ENCODE peak calls at places on chromosomes 1 and 21, in nine cellular contexts. One of them, this sample, is unnamed.

GRCh38 chr1:39779821-39780220 is 8.7 kb upstream of the OXCT2 start:
- DNase-seq in esophagus squamous epithelium: no peak
- DNase-seq in cardiac muscle cell: no peak
- DNase-seq in neural progenitor cell: no peak
- DNase-seq in dorsolateral prefrontal cortex: no peak
- DNase-seq in A549: no peak
- DNase-seq in body of pancreas: no peak
- DNase-seq in gastrocnemius medialis: no peak
- DNase-seq in fibroblast of pulmonary artery: no peak
- DNase-seq in this sample: no peak

GRCh38 chr1:185775505-185775904 is 41.3 kb downstream of the HMCN1 start:
- DNase-seq in esophagus squamous epithelium: no peak
- DNase-seq in cardiac muscle cell: peak
- DNase-seq in neural progenitor cell: peak
- DNase-seq in dorsolateral prefrontal cortex: no peak
- DNase-seq in A549: no peak
- DNase-seq in body of pancreas: no peak
- DNase-seq in gastrocnemius medialis: no peak
- DNase-seq in fibroblast of pulmonary artery: no peak
- DNase-seq in this sample: no peak

GRCh38 chr1:234114648-234115307 is 210.3 kb downstream of the SLC35F3 start:
- DNase-seq in esophagus squamous epithelium: no peak
- DNase-seq in cardiac muscle cell: peak
- DNase-seq in neural progenitor cell: peak
- DNase-seq in dorsolateral prefrontal cortex: no peak
- DNase-seq in A549: peak
- DNase-seq in body of pancreas: peak
- DNase-seq in gastrocnemius medialis: no peak
- DNase-seq in fibroblast of pulmonary artery: peak
- DNase-seq in this sample: peak

GRCh38 chr1:109910963-109911798 is 532 bp downstream of the CSF1 start:
- DNase-seq in esophagus squamous epithelium: no peak
- DNase-seq in cardiac muscle cell: no peak
- DNase-seq in neural progenitor cell: peak
- DNase-seq in dorsolateral prefrontal cortex: no peak
- DNase-seq in A549: no peak
- DNase-seq in body of pancreas: no peak
- DNase-seq in gastrocnemius medialis: no peak
- DNase-seq in fibroblast of pulmonary artery: no peak
- DNase-seq in this sample: no peak

GRCh38 chr1:193799948-193800690 is 613.7 kb upstream of the B3GALT2 start:
- DNase-seq in esophagus squamous epithelium: no peak
- DNase-seq in cardiac muscle cell: no peak
- DNase-seq in neural progenitor cell: no peak
- DNase-seq in dorsolateral prefrontal cortex: no peak
- DNase-seq in A549: no peak
- DNase-seq in body of pancreas: no peak
- DNase-seq in gastrocnemius medialis: no peak
- DNase-seq in fibroblast of pulmonary artery: no peak
- DNase-seq in this sample: no peak

GRCh38 chr1:201450721-201451291 is 18.2 kb downstream of the PHLDA3 start:
- DNase-seq in esophagus squamous epithelium: no peak
- DNase-seq in cardiac muscle cell: peak
- DNase-seq in neural progenitor cell: peak
- DNase-seq in dorsolateral prefrontal cortex: peak
- DNase-seq in A549: no peak
- DNase-seq in body of pancreas: peak
- DNase-seq in gastrocnemius medialis: peak
- DNase-seq in fibroblast of pulmonary artery: peak
- DNase-seq in this sample: no peak

GRCh38 chr1:21956720-21957552 is 19.8 kb upstream of the HSPG2 start:
- DNase-seq in esophagus squamous epithelium: no peak
- DNase-seq in cardiac muscle cell: peak
- DNase-seq in neural progenitor cell: no peak
- DNase-seq in dorsolateral prefrontal cortex: no peak
- DNase-seq in A549: no peak
- DNase-seq in body of pancreas: peak
- DNase-seq in gastrocnemius medialis: no peak
- DNase-seq in fibroblast of pulmonary artery: peak
- DNase-seq in this sample: peak

GRCh38 chr1:227947678-227948492 is at the start of gene WNT9A:
- DNase-seq in esophagus squamous epithelium: no peak
- DNase-seq in cardiac muscle cell: peak
- DNase-seq in neural progenitor cell: peak
- DNase-seq in dorsolateral prefrontal cortex: peak
- DNase-seq in A549: peak
- DNase-seq in body of pancreas: peak
- DNase-seq in gastrocnemius medialis: peak
- DNase-seq in fibroblast of pulmonary artery: peak
- DNase-seq in this sample: peak

GRCh38 chr1:52674497-52675384 is 23.4 kb downstream of the COA7 start:
- DNase-seq in esophagus squamous epithelium: no peak
- DNase-seq in cardiac muscle cell: no peak
- DNase-seq in neural progenitor cell: no peak
- DNase-seq in dorsolateral prefrontal cortex: no peak
- DNase-seq in A549: no peak
- DNase-seq in body of pancreas: no peak
- DNase-seq in gastrocnemius medialis: no peak
- DNase-seq in fibroblast of pulmonary artery: no peak
- DNase-seq in this sample: no peak

GRCh38 chr1:234040446-234041317 is 136.2 kb downstream of the SLC35F3 start:
- DNase-seq in esophagus squamous epithelium: no peak
- DNase-seq in cardiac muscle cell: no peak
- DNase-seq in neural progenitor cell: no peak
- DNase-seq in dorsolateral prefrontal cortex: no peak
- DNase-seq in A549: no peak
- DNase-seq in body of pancreas: no peak
- DNase-seq in gastrocnemius medialis: no peak
- DNase-seq in fibroblast of pulmonary artery: no peak
- DNase-seq in this sample: no peak

GRCh38 chr1:61403863-61404615 is 320.9 kb downstream of the TM2D1 start:
- DNase-seq in esophagus squamous epithelium: no peak
- DNase-seq in cardiac muscle cell: peak
- DNase-seq in neural progenitor cell: no peak
- DNase-seq in dorsolateral prefrontal cortex: no peak
- DNase-seq in A549: no peak
- DNase-seq in body of pancreas: peak
- DNase-seq in gastrocnemius medialis: no peak
- DNase-seq in fibroblast of pulmonary artery: peak
- DNase-seq in this sample: no peak

GRCh38 chr1:181987334-181987870 is 74.1 kb downstream of the ZNF648 start:
- DNase-seq in esophagus squamous epithelium: no peak
- DNase-seq in cardiac muscle cell: no peak
- DNase-seq in neural progenitor cell: no peak
- DNase-seq in dorsolateral prefrontal cortex: no peak
- DNase-seq in A549: no peak
- DNase-seq in body of pancreas: no peak
- DNase-seq in gastrocnemius medialis: no peak
- DNase-seq in fibroblast of pulmonary artery: no peak
- DNase-seq in this sample: no peak

GRCh38 chr1:230031131-230031530 is 35.9 kb upstream of the GALNT2 start:
- DNase-seq in esophagus squamous epithelium: no peak
- DNase-seq in cardiac muscle cell: no peak
- DNase-seq in neural progenitor cell: no peak
- DNase-seq in dorsolateral prefrontal cortex: no peak
- DNase-seq in A549: peak
- DNase-seq in body of pancreas: no peak
- DNase-seq in gastrocnemius medialis: no peak
- DNase-seq in fibroblast of pulmonary artery: peak
- DNase-seq in this sample: no peak

GRCh38 chr1:227945891-227946623 is 1.7 kb downstream of the WNT9A start:
- DNase-seq in esophagus squamous epithelium: no peak
- DNase-seq in cardiac muscle cell: peak
- DNase-seq in neural progenitor cell: no peak
- DNase-seq in dorsolateral prefrontal cortex: peak
- DNase-seq in A549: peak
- DNase-seq in body of pancreas: peak
- DNase-seq in gastrocnemius medialis: peak
- DNase-seq in fibroblast of pulmonary artery: peak
- DNase-seq in this sample: peak

GRCh38 chr1:237556911-237557310 is 333.8 kb downstream of the ZP4 start:
- DNase-seq in esophagus squamous epithelium: no peak
- DNase-seq in cardiac muscle cell: no peak
- DNase-seq in neural progenitor cell: no peak
- DNase-seq in dorsolateral prefrontal cortex: peak
- DNase-seq in A549: no peak
- DNase-seq in body of pancreas: no peak
- DNase-seq in gastrocnemius medialis: no peak
- DNase-seq in fibroblast of pulmonary artery: no peak
- DNase-seq in this sample: no peak

GRCh38 chr1:101112051-101112770 is 86.6 kb upstream of the DPH5 start:
- DNase-seq in esophagus squamous epithelium: peak
- DNase-seq in cardiac muscle cell: peak
- DNase-seq in neural progenitor cell: peak
- DNase-seq in dorsolateral prefrontal cortex: no peak
- DNase-seq in A549: no peak
- DNase-seq in body of pancreas: peak
- DNase-seq in gastrocnemius medialis: peak
- DNase-seq in fibroblast of pulmonary artery: peak
- DNase-seq in this sample: no peak

GRCh38 chr1:66705100-66705499 is 47.2 kb upstream of the DYNLT5 start:
- DNase-seq in esophagus squamous epithelium: no peak
- DNase-seq in cardiac muscle cell: no peak
- DNase-seq in neural progenitor cell: no peak
- DNase-seq in dorsolateral prefrontal cortex: no peak
- DNase-seq in A549: peak
- DNase-seq in body of pancreas: no peak
- DNase-seq in gastrocnemius medialis: no peak
- DNase-seq in fibroblast of pulmonary artery: no peak
- DNase-seq in this sample: no peak

GRCh38 chr21:15514073-15514946 is 215.5 kb upstream of the USP25 start:
- DNase-seq in esophagus squamous epithelium: no peak
- DNase-seq in cardiac muscle cell: no peak
- DNase-seq in neural progenitor cell: no peak
- DNase-seq in dorsolateral prefrontal cortex: no peak
- DNase-seq in A549: no peak
- DNase-seq in body of pancreas: no peak
- DNase-seq in gastrocnemius medialis: no peak
- DNase-seq in fibroblast of pulmonary artery: no peak
- DNase-seq in this sample: no peak

GRCh38 chr1:206575165-206575893 is 36.9 kb downstream of the EIF2D start:
- DNase-seq in esophagus squamous epithelium: no peak
- DNase-seq in cardiac muscle cell: peak
- DNase-seq in neural progenitor cell: no peak
- DNase-seq in dorsolateral prefrontal cortex: no peak
- DNase-seq in A549: no peak
- DNase-seq in body of pancreas: peak
- DNase-seq in gastrocnemius medialis: no peak
- DNase-seq in fibroblast of pulmonary artery: peak
- DNase-seq in this sample: no peak

DNA sequence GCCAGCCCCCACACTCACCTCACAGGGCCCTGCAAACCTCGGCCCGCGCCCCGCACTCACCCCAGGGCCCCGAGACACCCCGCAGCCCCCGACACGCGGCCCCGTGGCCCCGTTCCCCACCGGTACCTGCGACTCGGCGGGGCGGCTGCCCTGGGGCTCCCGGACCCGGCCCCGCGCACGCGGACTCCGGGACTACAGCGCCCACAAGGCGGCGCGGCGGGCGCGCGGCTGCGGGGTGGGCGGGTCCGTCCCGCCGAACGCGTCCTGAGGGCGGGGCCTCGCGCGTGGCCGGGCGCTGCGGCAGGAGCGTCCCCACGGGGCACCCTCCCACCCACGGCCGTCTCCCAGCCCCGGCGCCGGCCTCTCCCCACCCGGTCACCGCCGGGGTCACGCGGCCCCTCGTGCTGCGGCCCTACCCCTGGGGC is at the start of gene SLC19A1:
- DNase-seq in esophagus squamous epithelium: no peak
- DNase-seq in cardiac muscle cell: peak
- DNase-seq in neural progenitor cell: peak
- DNase-seq in dorsolateral prefrontal cortex: peak
- DNase-seq in A549: peak
- DNase-seq in body of pancreas: peak
- DNase-seq in gastrocnemius medialis: no peak
- DNase-seq in fibroblast of pulmonary artery: peak
- DNase-seq in this sample: peak
- TF ChIP-seq CTCF in esophagus squamous epithelium: no peak
- TF ChIP-seq CTCF in cardiac muscle cell: peak
- TF ChIP-seq CTCF in neural progenitor cell: peak
- TF ChIP-seq CTCF in dorsolateral prefrontal cortex: peak
- TF ChIP-seq CTCF in A549: peak
- TF ChIP-seq CTCF in body of pancreas: no peak
- TF ChIP-seq CTCF in gastrocnemius medialis: peak
- TF ChIP-seq CTCF in fibroblast of pulmonary artery: no peak
- TF ChIP-seq CTCF in this sample: peak

GRCh38 chr21:43721225-43721605 is 2.3 kb downstream of the PDXK start:
- DNase-seq in esophagus squamous epithelium: no peak
- DNase-seq in cardiac muscle cell: no peak
- DNase-seq in neural progenitor cell: no peak
- DNase-seq in dorsolateral prefrontal cortex: no peak
- DNase-seq in A549: no peak
- DNase-seq in body of pancreas: peak
- DNase-seq in gastrocnemius medialis: no peak
- DNase-seq in fibroblast of pulmonary artery: no peak
- DNase-seq in this sample: no peak
- H3K4me3 ChIP-seq in esophagus squamous epithelium: no peak
- H3K4me3 ChIP-seq in cardiac muscle cell: no peak
- H3K4me3 ChIP-seq in neural progenitor cell: no peak
- H3K4me3 ChIP-seq in dorsolateral prefrontal cortex: peak
- H3K4me3 ChIP-seq in A549: peak
- H3K4me3 ChIP-seq in body of pancreas: no peak
- H3K4me3 ChIP-seq in gastrocnemius medialis: no peak
- H3K4me3 ChIP-seq in fibroblast of pulmonary artery: peak
- H3K4me3 ChIP-seq in this sample: peak

GRCh38 chr1:222694927-222695326 is 17.4 kb downstream of the AIDA start:
- DNase-seq in esophagus squamous epithelium: no peak
- DNase-seq in cardiac muscle cell: no peak
- DNase-seq in neural progenitor cell: no peak
- DNase-seq in dorsolateral prefrontal cortex: no peak
- DNase-seq in A549: no peak
- DNase-seq in body of pancreas: no peak
- DNase-seq in gastrocnemius medialis: no peak
- DNase-seq in fibroblast of pulmonary artery: no peak
- DNase-seq in this sample: no peak
- TF ChIP-seq CTCF in esophagus squamous epithelium: no peak
- TF ChIP-seq CTCF in cardiac muscle cell: no peak
- TF ChIP-seq CTCF in neural progenitor cell: no peak
- TF ChIP-seq CTCF in dorsolateral prefrontal cortex: no peak
- TF ChIP-seq CTCF in A549: no peak
- TF ChIP-seq CTCF in body of pancreas: no peak
- TF ChIP-seq CTCF in gastrocnemius medialis: no peak
- TF ChIP-seq CTCF in fibroblast of pulmonary artery: no peak
- TF ChIP-seq CTCF in this sample: no peak

DNA sequence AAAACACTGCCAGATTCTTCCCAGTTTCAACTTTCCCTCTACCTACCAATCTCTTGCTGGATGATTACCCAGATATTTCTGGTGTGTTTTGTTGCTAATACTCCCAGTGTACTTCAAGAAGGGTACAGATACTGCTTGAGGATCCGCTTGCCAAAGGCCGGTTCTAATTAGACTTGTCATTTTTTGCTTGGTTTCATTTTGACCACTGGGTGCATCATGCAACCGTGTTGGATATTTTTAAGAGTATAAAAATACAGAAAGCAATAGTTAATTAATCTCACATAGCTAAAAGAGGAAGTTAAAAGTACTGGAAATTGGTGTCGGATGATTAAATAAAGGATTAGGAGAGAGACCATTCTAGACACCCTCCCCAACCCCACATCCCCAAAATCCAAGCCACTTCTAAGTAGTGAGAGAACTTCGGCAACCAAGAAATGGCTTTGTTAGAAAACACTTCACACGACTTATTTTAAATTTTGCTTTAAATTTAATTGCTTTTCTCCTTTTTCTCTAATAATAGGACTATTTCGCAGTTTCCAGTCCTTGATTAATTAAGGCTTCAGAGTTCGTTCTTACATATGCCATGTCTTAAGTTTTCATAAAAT is 2.5 kb upstream of the CDKN2C start:
- DNase-seq in esophagus squamous epithelium: no peak
- DNase-seq in cardiac muscle cell: no peak
- DNase-seq in neural progenitor cell: no peak
- DNase-seq in dorsolateral prefrontal cortex: no peak
- DNase-seq in A549: no peak
- DNase-seq in body of pancreas: no peak
- DNase-seq in gastrocnemius medialis: no peak
- DNase-seq in fibroblast of pulmonary artery: no peak
- DNase-seq in this sample: no peak
- H3K4me3 ChIP-seq in esophagus squamous epithelium: peak
- H3K4me3 ChIP-seq in cardiac muscle cell: peak
- H3K4me3 ChIP-seq in neural progenitor cell: peak
- H3K4me3 ChIP-seq in dorsolateral prefrontal cortex: peak
- H3K4me3 ChIP-seq in A549: peak
- H3K4me3 ChIP-seq in body of pancreas: no peak
- H3K4me3 ChIP-seq in gastrocnemius medialis: peak
- H3K4me3 ChIP-seq in fibroblast of pulmonary artery: peak
- H3K4me3 ChIP-seq in this sample: peak

This sample was measured in breast epithelium.